ENCODE peak calls at places on chromosomes 13 and 19, in seven cellular contexts. One of them, this sample, is unnamed.

GRCh38 chr19:40425450-40426287 is at the start of gene SERTAD1:
- DNase-seq in fibroblast of lung: peak; percentile 98
- DNase-seq in H1: peak; percentile 99
- DNase-seq in neural progenitor cell: peak; percentile 100
- DNase-seq in K562: peak; percentile 97
- DNase-seq in neuronal stem cell: peak; percentile 99
- DNase-seq in mammary epithelial cell: peak; percentile 99
- DNase-seq in this sample: peak; percentile 96

GRCh38 chr13:64206430-64207225 is 2791.0 kb upstream of the PCDH20 start:
- DNase-seq in K562: no peak
- DNase-seq in neuronal stem cell: no peak
- DNase-seq in neural progenitor cell: peak; percentile 2
- DNase-seq in fibroblast of lung: no peak
- DNase-seq in mammary epithelial cell: no peak
- DNase-seq in H1: no peak
- DNase-seq in this sample: no peak

GRCh38 chr13:102774596-102775375 is 1.2 kb upstream of the TEX30 start:
- DNase-seq in neuronal stem cell: no peak
- DNase-seq in H1: no peak
- DNase-seq in K562: no peak
- DNase-seq in mammary epithelial cell: no peak
- DNase-seq in fibroblast of lung: no peak
- DNase-seq in neural progenitor cell: peak; percentile 12
- DNase-seq in this sample: no peak

GRCh38 chr19:52307275-52307674 is 10.3 kb downstream of the ZNF480 start:
- DNase-seq in mammary epithelial cell: peak; percentile 17
- DNase-seq in K562: no peak
- DNase-seq in fibroblast of lung: peak; percentile 38
- DNase-seq in neural progenitor cell: peak; percentile 16
- DNase-seq in H1: peak; percentile 53
- DNase-seq in neuronal stem cell: peak; percentile 20
- DNase-seq in this sample: no peak

GRCh38 chr13:20144141-20144850 is 16.6 kb downstream of the GJA3 start:
- DNase-seq in fibroblast of lung: no peak
- DNase-seq in neuronal stem cell: no peak
- DNase-seq in H1: peak; percentile 39
- DNase-seq in neural progenitor cell: no peak
- DNase-seq in K562: no peak
- DNase-seq in mammary epithelial cell: no peak
- DNase-seq in this sample: no peak

GRCh38 chr19:29259153-29259552 is 46.2 kb upstream of the UQCRFS1 start:
- DNase-seq in mammary epithelial cell: no peak
- DNase-seq in H1: no peak
- DNase-seq in fibroblast of lung: no peak
- DNase-seq in K562: peak; percentile 33
- DNase-seq in neuronal stem cell: no peak
- DNase-seq in neural progenitor cell: peak; percentile 20
- DNase-seq in this sample: no peak

GRCh38 chr13:112583592-112584277 is 4.2 kb downstream of the TUBGCP3 start:
- DNase-seq in neuronal stem cell: no peak
- DNase-seq in H1: no peak
- DNase-seq in mammary epithelial cell: no peak
- DNase-seq in K562: no peak
- DNase-seq in neural progenitor cell: no peak
- DNase-seq in fibroblast of lung: no peak
- DNase-seq in this sample: no peak

GRCh38 chr13:80973721-80974120 is 632.8 kb upstream of the SPRY2 start:
- DNase-seq in neural progenitor cell: no peak
- DNase-seq in H1: no peak
- DNase-seq in mammary epithelial cell: no peak
- DNase-seq in K562: no peak
- DNase-seq in neuronal stem cell: no peak
- DNase-seq in fibroblast of lung: no peak
- DNase-seq in this sample: no peak

GRCh38 chr19:21082011-21082975 is at the start of gene ZNF714:
- DNase-seq in neuronal stem cell: peak; percentile 95
- DNase-seq in K562: peak; percentile 92
- DNase-seq in fibroblast of lung: peak; percentile 83
- DNase-seq in mammary epithelial cell: peak; percentile 93
- DNase-seq in H1: peak; percentile 86
- DNase-seq in neural progenitor cell: peak; percentile 97
- DNase-seq in this sample: peak; percentile 95

GRCh38 chr13:85379433-85379832 is 419.8 kb downstream of the SLITRK6 start:
- DNase-seq in neural progenitor cell: no peak
- DNase-seq in H1: no peak
- DNase-seq in neuronal stem cell: no peak
- DNase-seq in fibroblast of lung: no peak
- DNase-seq in K562: no peak
- DNase-seq in mammary epithelial cell: no peak
- DNase-seq in this sample: no peak

GRCh38 chr13:34506796-34507195 is 435.3 kb upstream of the NBEA start:
- DNase-seq in neuronal stem cell: no peak
- DNase-seq in mammary epithelial cell: no peak
- DNase-seq in H1: no peak
- DNase-seq in K562: no peak
- DNase-seq in neural progenitor cell: peak; percentile 18
- DNase-seq in fibroblast of lung: peak; percentile 59
- DNase-seq in this sample: no peak

GRCh38 chr13:35594096-35594495 is 117.6 kb upstream of the MAB21L1 start:
- DNase-seq in K562: no peak
- DNase-seq in fibroblast of lung: no peak
- DNase-seq in neuronal stem cell: no peak
- DNase-seq in mammary epithelial cell: no peak
- DNase-seq in H1: no peak
- DNase-seq in neural progenitor cell: no peak
- DNase-seq in this sample: no peak

GRCh38 chr19:33194884-33195710 is 967 bp downstream of the LRP3 start:
- DNase-seq in H1: peak; percentile 73
- DNase-seq in mammary epithelial cell: no peak
- DNase-seq in fibroblast of lung: peak; percentile 38
- DNase-seq in K562: no peak
- DNase-seq in neuronal stem cell: no peak
- DNase-seq in neural progenitor cell: peak; percentile 59
- DNase-seq in this sample: no peak

GRCh38 chr13:40200273-40200978 is 466.0 kb downstream of the FOXO1 start:
- DNase-seq in H1: no peak
- DNase-seq in neuronal stem cell: no peak
- DNase-seq in K562: no peak
- DNase-seq in mammary epithelial cell: peak; percentile 48
- DNase-seq in fibroblast of lung: no peak
- DNase-seq in neural progenitor cell: no peak
- DNase-seq in this sample: no peak

GRCh38 chr19:45160870-45161714 is at the start of gene NKPD1:
- DNase-seq in K562: no peak
- DNase-seq in neuronal stem cell: no peak
- DNase-seq in neural progenitor cell: no peak
- DNase-seq in fibroblast of lung: no peak
- DNase-seq in mammary epithelial cell: no peak
- DNase-seq in H1: no peak
- DNase-seq in this sample: no peak

GRCh38 chr19:38667552-38668205 is 20.2 kb downstream of the ACTN4 start:
- DNase-seq in neural progenitor cell: no peak
- DNase-seq in K562: no peak
- DNase-seq in neuronal stem cell: no peak
- DNase-seq in mammary epithelial cell: no peak
- DNase-seq in fibroblast of lung: peak; percentile 89
- DNase-seq in H1: no peak
- DNase-seq in this sample: no peak

GRCh38 chr13:41039746-41040145 is 20.6 kb upstream of the ELF1 start:
- DNase-seq in fibroblast of lung: no peak
- DNase-seq in H1: no peak
- DNase-seq in mammary epithelial cell: no peak
- DNase-seq in K562: no peak
- DNase-seq in neural progenitor cell: no peak
- DNase-seq in neuronal stem cell: no peak
- DNase-seq in this sample: no peak

GRCh38 chr19:58558623-58559274 is 338 bp upstream of the UBE2M start:
- DNase-seq in neuronal stem cell: peak; percentile 99
- DNase-seq in neural progenitor cell: peak; percentile 100
- DNase-seq in H1: peak; percentile 100
- DNase-seq in fibroblast of lung: peak; percentile 96
- DNase-seq in mammary epithelial cell: peak; percentile 97
- DNase-seq in K562: peak; percentile 80
- DNase-seq in this sample: peak; percentile 79

GRCh38 chr19:58561373-58562125 is 3.1 kb upstream of the UBE2M start:
- DNase-seq in neuronal stem cell: no peak
- DNase-seq in mammary epithelial cell: no peak
- DNase-seq in neural progenitor cell: no peak
- DNase-seq in K562: no peak
- DNase-seq in fibroblast of lung: no peak
- DNase-seq in H1: no peak
- DNase-seq in this sample: no peak

GRCh38 chr19:58559275-58560006 is 1.0 kb upstream of the UBE2M start:
- DNase-seq in neural progenitor cell: peak; percentile 94
- DNase-seq in fibroblast of lung: peak; percentile 92
- DNase-seq in H1: peak; percentile 90
- DNase-seq in mammary epithelial cell: peak; percentile 77
- DNase-seq in K562: peak; percentile 94
- DNase-seq in neuronal stem cell: peak; percentile 86
- DNase-seq in this sample: peak; percentile 48

GRCh38 chr19:58560921-58561320 is 2.5 kb upstream of the UBE2M start:
- DNase-seq in K562: no peak
- DNase-seq in neuronal stem cell: no peak
- DNase-seq in mammary epithelial cell: no peak
- DNase-seq in neural progenitor cell: no peak
- DNase-seq in fibroblast of lung: no peak
- DNase-seq in H1: no peak
- DNase-seq in this sample: no peak

GRCh38 chr19:58560007-58560887 is 1.8 kb upstream of the UBE2M start:
- DNase-seq in fibroblast of lung: no peak
- DNase-seq in neural progenitor cell: no peak
- DNase-seq in mammary epithelial cell: no peak
- DNase-seq in neuronal stem cell: no peak
- DNase-seq in H1: no peak
- DNase-seq in K562: no peak
- DNase-seq in this sample: no peak
- H3K9ac ChIP-seq in fibroblast of lung: no peak overlapping the region
- H3K9ac ChIP-seq in neural progenitor cell: no peak overlapping the region
- H3K9ac ChIP-seq in mammary epithelial cell: peak overlapping the region; percentile 4
- H3K9ac ChIP-seq in neuronal stem cell: peak overlapping the region; percentile 84
- H3K9ac ChIP-seq in H1: peak overlapping the region; percentile 38
- H3K9ac ChIP-seq in K562: peak overlapping the region; percentile 92
- H3K9ac ChIP-seq in this sample: peak overlapping the region; percentile 90

DNA sequence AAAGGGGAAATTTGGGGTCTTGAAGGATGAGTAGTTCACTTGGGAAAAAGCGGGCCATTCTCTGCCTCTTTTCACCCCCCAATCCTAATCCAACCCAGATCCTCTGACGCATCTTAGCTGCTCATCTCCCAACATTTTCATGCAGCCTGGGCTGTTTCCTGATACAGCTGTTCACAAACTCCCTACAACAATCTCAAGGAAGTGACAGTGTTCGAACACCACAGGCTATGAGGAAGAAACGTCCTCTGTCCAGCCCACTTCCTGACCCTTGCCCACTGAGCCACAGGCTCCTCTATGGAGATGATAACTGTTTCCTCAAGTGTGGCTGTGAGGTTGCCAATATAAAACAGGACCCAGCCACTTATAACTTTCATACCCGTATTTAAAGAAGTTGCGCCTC is 16.2 kb downstream of the LMTK3 start:
- DNase-seq in fibroblast of lung: no peak
- DNase-seq in H1: no peak
- DNase-seq in K562: no peak
- DNase-seq in neural progenitor cell: no peak
- DNase-seq in mammary epithelial cell: no peak
- DNase-seq in neuronal stem cell: no peak
- DNase-seq in this sample: no peak
- H3K27me3 ChIP-seq in fibroblast of lung: peaks cover 23% of the 10 kb centered on the region
- H3K27me3 ChIP-seq in H1: peaks cover 3% of the 10 kb centered on the region
- H3K27me3 ChIP-seq in K562: no peaks in the 10 kb centered on the region
- H3K27me3 ChIP-seq in neural progenitor cell: peaks cover 25% of the 10 kb centered on the region
- H3K27me3 ChIP-seq in mammary epithelial cell: peaks cover 7% of the 10 kb centered on the region
- H3K27me3 ChIP-seq in neuronal stem cell: no peaks in the 10 kb centered on the region
- H3K27me3 ChIP-seq in this sample: peaks cover 16% of the 10 kb centered on the region

GRCh38 chr19:48341515-48342413 is 16.4 kb downstream of the EMP3 start:
- DNase-seq in neural progenitor cell: no peak
- DNase-seq in H1: no peak
- DNase-seq in fibroblast of lung: no peak
- DNase-seq in neuronal stem cell: no peak
- DNase-seq in mammary epithelial cell: no peak
- DNase-seq in K562: peak; percentile 6
- DNase-seq in this sample: no peak

GRCh38 chr19:48342841-48343540 is 17.6 kb downstream of the EMP3 start:
- DNase-seq in neuronal stem cell: no peak
- DNase-seq in fibroblast of lung: peak; percentile 35
- DNase-seq in H1: no peak
- DNase-seq in K562: peak; percentile 11
- DNase-seq in mammary epithelial cell: peak; percentile 60
- DNase-seq in neural progenitor cell: no peak
- DNase-seq in this sample: no peak

GRCh38 chr19:48338802-48339660 is 13.7 kb downstream of the EMP3 start:
- DNase-seq in K562: peak; percentile 53
- DNase-seq in H1: no peak
- DNase-seq in mammary epithelial cell: no peak
- DNase-seq in neural progenitor cell: no peak
- DNase-seq in neuronal stem cell: no peak
- DNase-seq in fibroblast of lung: no peak
- DNase-seq in this sample: no peak

GRCh38 chr19:48342414-48342738 is 17.0 kb downstream of the EMP3 start:
- DNase-seq in neural progenitor cell: no peak
- DNase-seq in H1: no peak
- DNase-seq in neuronal stem cell: no peak
- DNase-seq in mammary epithelial cell: no peak
- DNase-seq in fibroblast of lung: no peak
- DNase-seq in K562: peak; percentile 7
- DNase-seq in this sample: no peak

DNA sequence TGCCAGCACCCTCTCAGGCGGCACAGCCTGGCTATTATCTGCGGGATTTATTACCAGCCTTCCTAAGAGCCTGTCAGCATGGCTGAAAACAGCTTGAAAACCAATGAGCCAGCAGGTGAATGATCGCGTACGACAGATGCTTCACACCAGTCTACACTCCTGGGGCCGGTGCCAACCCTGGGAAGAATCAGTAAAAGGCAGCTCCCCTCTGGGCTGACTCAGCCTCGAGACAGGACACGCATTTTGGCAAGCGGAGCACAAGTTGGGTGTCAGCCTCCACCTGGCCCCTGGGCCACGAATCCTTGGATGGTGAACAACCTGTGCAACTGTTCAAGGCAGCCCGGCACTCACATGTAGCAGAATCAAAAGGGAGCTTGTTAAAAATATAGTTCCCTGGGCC is 15.7 kb downstream of the EMP3 start:
- DNase-seq in mammary epithelial cell: peak; percentile 91
- DNase-seq in K562: peak; percentile 3
- DNase-seq in neuronal stem cell: no peak
- DNase-seq in neural progenitor cell: no peak
- DNase-seq in fibroblast of lung: peak; percentile 63
- DNase-seq in H1: no peak
- DNase-seq in this sample: no peak
- H3K9ac ChIP-seq in mammary epithelial cell: no peak overlapping the region
- H3K9ac ChIP-seq in K562: no peak overlapping the region
- H3K9ac ChIP-seq in neuronal stem cell: no peak overlapping the region
- H3K9ac ChIP-seq in neural progenitor cell: no peak overlapping the region
- H3K9ac ChIP-seq in fibroblast of lung: no peak overlapping the region
- H3K9ac ChIP-seq in H1: no peak overlapping the region
- H3K9ac ChIP-seq in this sample: no peak overlapping the region

DNA sequence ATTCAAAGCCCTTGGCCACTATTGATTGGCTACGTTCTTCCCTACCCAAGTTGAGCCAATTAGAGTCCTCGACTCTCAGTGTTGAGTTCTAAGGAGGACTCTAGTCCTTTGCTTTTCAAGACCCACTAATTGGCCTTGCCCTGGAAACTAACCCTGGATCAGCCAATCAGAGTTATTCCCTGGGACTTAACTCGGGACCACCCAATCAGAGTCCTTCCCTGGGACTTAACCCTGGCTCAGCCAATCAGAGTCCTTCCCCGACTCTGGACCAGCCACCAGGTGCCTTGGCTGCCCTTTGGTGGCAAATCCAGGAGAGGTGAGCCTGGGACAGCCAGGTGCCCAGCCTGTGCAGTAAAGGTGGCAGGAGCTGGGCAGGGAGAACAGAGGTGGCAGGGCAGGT is 28.7 kb downstream of the ATP8B3 start:
- DNase-seq in fibroblast of lung: no peak
- DNase-seq in mammary epithelial cell: no peak
- DNase-seq in K562: no peak
- DNase-seq in neuronal stem cell: no peak
- DNase-seq in H1: no peak
- DNase-seq in neural progenitor cell: no peak
- DNase-seq in this sample: no peak
- H3K27me3 ChIP-seq in fibroblast of lung: peaks cover 13% of the 10 kb centered on the region
- H3K27me3 ChIP-seq in mammary epithelial cell: no peaks in the 10 kb centered on the region
- H3K27me3 ChIP-seq in K562: peaks cover 2% of the 10 kb centered on the region
- H3K27me3 ChIP-seq in neuronal stem cell: peaks cover 4% of the 10 kb centered on the region
- H3K27me3 ChIP-seq in H1: peaks cover 29% of the 10 kb centered on the region
- H3K27me3 ChIP-seq in neural progenitor cell: peaks cover 100% of the 10 kb centered on the region
- H3K27me3 ChIP-seq in this sample: no peaks in the 10 kb centered on the region

This sample was measured in NT2/D1.